ENCODE peak calls at places on chromosomes 13 and 19, in four cellular contexts. One of them, this sample, is unnamed.

GRCh38 chr13:31282741-31283455 is 83.1 kb downstream of the B3GLCT start:
- DNase-seq in GM12878: no peak
- DNase-seq in H1: no peak
- DNase-seq in HepG2: no peak
- DNase-seq in this sample: no peak

GRCh38 chr19:51460164-51460992 is 2.1 kb upstream of the SIGLEC8 start:
- DNase-seq in GM12878: no peak
- DNase-seq in H1: no peak
- DNase-seq in HepG2: peak
- DNase-seq in this sample: peak

GRCh38 chr19:4208385-4209094 is 20.8 kb upstream of the EBI3 start:
- DNase-seq in GM12878: no peak
- DNase-seq in H1: peak
- DNase-seq in HepG2: peak
- DNase-seq in this sample: peak

GRCh38 chr13:48904668-48905290 is 70.9 kb upstream of the FNDC3A start:
- DNase-seq in GM12878: no peak
- DNase-seq in H1: no peak
- DNase-seq in HepG2: no peak
- DNase-seq in this sample: no peak

GRCh38 chr13:81582381-81582780 is 1241.5 kb upstream of the SPRY2 start:
- DNase-seq in GM12878: no peak
- DNase-seq in H1: no peak
- DNase-seq in HepG2: no peak
- DNase-seq in this sample: no peak

GRCh38 chr13:73440296-73440895 is 381.6 kb downstream of the KLF5 start:
- DNase-seq in GM12878: no peak
- DNase-seq in H1: no peak
- DNase-seq in HepG2: no peak
- DNase-seq in this sample: no peak

GRCh38 chr13:34011552-34012085 is 193.7 kb downstream of the RFC3 start:
- DNase-seq in GM12878: no peak
- DNase-seq in H1: no peak
- DNase-seq in HepG2: peak
- DNase-seq in this sample: no peak

GRCh38 chr13:77883328-77883727 is 35.3 kb downstream of the EDNRB start:
- DNase-seq in GM12878: no peak
- DNase-seq in H1: no peak
- DNase-seq in HepG2: no peak
- DNase-seq in this sample: no peak

GRCh38 chr13:73336789-73337188 is 278.0 kb downstream of the KLF5 start:
- DNase-seq in GM12878: no peak
- DNase-seq in H1: no peak
- DNase-seq in HepG2: peak
- DNase-seq in this sample: no peak

GRCh38 chr19:49518033-49518432 is 5.6 kb downstream of the FCGRT start:
- DNase-seq in GM12878: no peak
- DNase-seq in H1: no peak
- DNase-seq in HepG2: no peak
- DNase-seq in this sample: no peak

GRCh38 chr19:33456076-33456844 is 65.3 kb downstream of the PEPD start:
- DNase-seq in GM12878: no peak
- DNase-seq in H1: no peak
- DNase-seq in HepG2: no peak
- DNase-seq in this sample: no peak

GRCh38 chr13:110097013-110097412 is 209.9 kb downstream of the COL4A1 start:
- DNase-seq in GM12878: no peak
- DNase-seq in H1: no peak
- DNase-seq in HepG2: no peak
- DNase-seq in this sample: no peak

GRCh38 chr13:90461398-90461797 is 886.1 kb upstream of the MIR17HG start:
- DNase-seq in GM12878: no peak
- DNase-seq in H1: no peak
- DNase-seq in HepG2: no peak
- DNase-seq in this sample: no peak

GRCh38 chr13:32264407-32264806 is 50.8 kb downstream of the ZAR1L start:
- DNase-seq in GM12878: no peak
- DNase-seq in H1: no peak
- DNase-seq in HepG2: no peak
- DNase-seq in this sample: no peak

GRCh38 chr13:112664501-112665203 is 25.2 kb upstream of the ATP11A start:
- DNase-seq in GM12878: no peak
- DNase-seq in H1: no peak
- DNase-seq in HepG2: no peak
- DNase-seq in this sample: no peak

GRCh38 chr13:81686877-81687276 is 1346.0 kb upstream of the SPRY2 start:
- DNase-seq in GM12878: no peak
- DNase-seq in H1: no peak
- DNase-seq in HepG2: no peak
- DNase-seq in this sample: no peak

DNA sequence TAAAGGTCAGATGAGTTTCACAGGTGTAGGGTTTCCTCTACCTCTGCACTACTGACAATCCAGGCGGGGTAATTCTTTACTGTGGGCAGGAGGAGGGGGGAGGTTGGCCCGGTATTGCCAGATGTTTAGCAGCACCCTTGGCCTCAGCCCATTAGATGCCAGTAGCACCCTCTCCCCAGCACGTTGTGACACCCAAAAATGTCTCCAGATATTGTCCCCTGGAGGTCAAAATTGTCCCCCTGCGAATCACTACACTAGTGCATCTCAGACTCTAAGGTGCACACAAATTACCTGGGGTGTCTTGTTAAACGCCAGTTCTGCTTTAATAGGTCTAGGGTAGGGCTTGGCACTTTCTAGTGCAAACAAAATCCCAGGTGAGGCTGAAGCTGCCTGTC is 3.4 kb upstream of the UBAC2 start:
- DNase-seq in GM12878: no peak
- DNase-seq in H1: no peak
- DNase-seq in HepG2: no peak
- DNase-seq in this sample: no peak
- TF ChIP-seq SUZ12 in GM12878: no peak
- TF ChIP-seq SUZ12 in H1: no peak
- TF ChIP-seq SUZ12 in HepG2: no peak
- TF ChIP-seq SUZ12 in this sample: no peak

GRCh38 chr13:69595181-69595580 is 512.4 kb upstream of the ATXN8OS start:
- DNase-seq in GM12878: no peak
- DNase-seq in H1: no peak
- DNase-seq in HepG2: no peak
- DNase-seq in this sample: no peak
- H3K9ac ChIP-seq in GM12878: no peak
- H3K9ac ChIP-seq in H1: no peak
- H3K9ac ChIP-seq in HepG2: no peak
- H3K9ac ChIP-seq in this sample: no peak

GRCh38 chr13:47556703-47557102 is 444.4 kb downstream of the SUCLA2 start:
- DNase-seq in GM12878: no peak
- DNase-seq in H1: no peak
- DNase-seq in HepG2: no peak
- DNase-seq in this sample: no peak
- TF ChIP-seq ZNF274 in GM12878: no peak
- TF ChIP-seq ZNF274 in H1: no peak
- TF ChIP-seq ZNF274 in HepG2: no peak
- TF ChIP-seq ZNF274 in this sample: no peak

DNA sequence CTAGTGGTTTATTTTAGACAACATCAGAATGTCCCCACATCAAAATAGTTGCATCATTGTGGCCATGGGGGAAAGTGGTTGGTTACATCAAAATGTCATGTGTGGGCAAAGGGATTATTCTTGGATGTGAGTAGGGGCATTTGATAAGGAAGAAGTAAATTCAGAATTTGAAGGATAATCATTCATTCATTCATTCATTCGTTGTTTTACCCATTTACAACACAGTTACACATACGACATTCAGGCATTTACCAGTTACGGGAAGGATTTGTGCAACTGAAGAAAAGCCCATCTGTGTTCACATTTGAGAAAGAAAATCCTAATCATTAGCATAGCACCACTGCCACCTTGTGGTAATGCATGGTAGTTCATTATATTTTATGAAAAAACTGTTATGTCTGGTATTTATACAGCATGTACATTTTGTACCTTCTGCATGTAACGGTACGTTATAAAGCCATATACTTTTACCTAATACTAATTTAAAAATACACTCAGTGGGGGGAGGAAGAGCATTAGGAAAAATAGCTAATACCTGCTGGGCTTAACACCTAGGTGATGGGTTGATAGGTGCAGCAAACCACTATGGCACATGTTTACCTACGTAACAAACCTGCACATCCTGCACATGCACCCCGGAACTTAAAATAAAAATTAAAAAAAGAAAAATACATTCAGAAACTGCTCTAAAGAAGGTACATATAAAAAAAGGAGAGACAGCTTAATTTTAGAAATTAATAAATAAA is 62.1 kb downstream of the DGKH start:
- DNase-seq in GM12878: peak
- DNase-seq in H1: no peak
- DNase-seq in HepG2: peak
- DNase-seq in this sample: peak
- TF ChIP-seq SUZ12 in GM12878: no peak
- TF ChIP-seq SUZ12 in H1: no peak
- TF ChIP-seq SUZ12 in HepG2: no peak
- TF ChIP-seq SUZ12 in this sample: no peak

GRCh38 chr13:111209613-111210012 is 94.5 kb downstream of the ARHGEF7 start:
- DNase-seq in GM12878: no peak
- DNase-seq in H1: no peak
- DNase-seq in HepG2: no peak
- DNase-seq in this sample: no peak

GRCh38 chr13:111211789-111212516 is 96.8 kb downstream of the ARHGEF7 start:
- DNase-seq in GM12878: no peak
- DNase-seq in H1: no peak
- DNase-seq in HepG2: no peak
- DNase-seq in this sample: peak

GRCh38 chr13:111210082-111210481 is 95.0 kb downstream of the ARHGEF7 start:
- DNase-seq in GM12878: no peak
- DNase-seq in H1: no peak
- DNase-seq in HepG2: no peak
- DNase-seq in this sample: no peak

GRCh38 chr13:111210488-111210887 is 95.4 kb downstream of the ARHGEF7 start:
- DNase-seq in GM12878: no peak
- DNase-seq in H1: no peak
- DNase-seq in HepG2: no peak
- DNase-seq in this sample: no peak

DNA sequence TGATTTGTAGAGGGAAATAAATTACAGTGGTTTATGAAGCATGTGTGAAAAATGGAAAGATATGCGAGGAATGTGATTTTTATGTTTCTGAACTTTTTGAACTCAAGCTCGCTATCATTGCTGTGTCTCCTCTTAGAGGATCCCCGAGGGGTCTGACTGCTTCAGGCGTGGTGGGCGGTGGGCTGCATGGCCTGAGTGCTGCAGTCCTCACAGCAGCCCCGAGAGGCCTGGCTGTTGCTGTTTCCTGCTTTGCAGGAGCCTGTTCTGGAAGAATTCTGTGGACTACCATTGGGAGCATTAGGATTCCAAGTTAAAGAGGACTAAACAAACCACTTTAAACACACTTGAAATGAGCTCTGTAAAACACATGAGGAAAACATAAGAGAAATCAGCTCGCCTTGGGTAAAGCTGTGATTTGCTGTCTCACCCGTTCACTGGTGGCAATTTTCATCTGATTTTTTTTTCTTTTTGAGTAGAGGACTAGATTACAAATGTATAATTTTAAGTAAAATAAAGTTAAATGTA is 95.9 kb downstream of the ARHGEF7 start:
- DNase-seq in GM12878: no peak
- DNase-seq in H1: no peak
- DNase-seq in HepG2: no peak
- DNase-seq in this sample: no peak
- H3K9ac ChIP-seq in GM12878: no peak
- H3K9ac ChIP-seq in H1: no peak
- H3K9ac ChIP-seq in HepG2: no peak
- H3K9ac ChIP-seq in this sample: no peak

GRCh38 chr13:79662882-79663281 is 181.9 kb downstream of the NDFIP2 start:
- DNase-seq in GM12878: no peak
- DNase-seq in H1: no peak
- DNase-seq in HepG2: no peak
- DNase-seq in this sample: no peak

GRCh38 chr13:79658333-79658975 is 177.5 kb downstream of the NDFIP2 start:
- DNase-seq in GM12878: no peak
- DNase-seq in H1: no peak
- DNase-seq in HepG2: no peak
- DNase-seq in this sample: no peak

GRCh38 chr13:79655509-79655908 is 174.6 kb downstream of the NDFIP2 start:
- DNase-seq in GM12878: no peak
- DNase-seq in H1: no peak
- DNase-seq in HepG2: no peak
- DNase-seq in this sample: no peak

GRCh38 chr13:79660361-79660760 is 179.4 kb downstream of the NDFIP2 start:
- DNase-seq in GM12878: peak
- DNase-seq in H1: no peak
- DNase-seq in HepG2: no peak
- DNase-seq in this sample: no peak

DNA sequence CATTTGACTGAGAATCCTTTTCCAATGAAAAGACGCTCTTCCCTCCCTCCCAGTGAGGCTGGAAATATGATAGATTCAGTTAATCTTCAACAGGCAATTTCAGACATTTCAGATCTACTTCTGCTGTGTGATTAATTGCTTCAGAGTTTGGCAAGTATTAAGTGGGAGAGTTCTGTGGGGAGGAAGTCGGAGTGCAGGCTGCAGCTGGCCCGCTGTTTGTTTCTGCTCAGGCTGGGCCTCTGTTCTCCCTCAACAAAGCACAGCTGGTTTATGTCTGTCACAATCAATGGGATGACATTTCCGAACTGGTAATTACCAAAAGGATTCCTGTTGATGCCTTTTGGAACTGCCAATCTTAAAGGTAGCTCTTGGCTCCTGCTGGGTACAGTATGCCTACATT is 178.2 kb downstream of the NDFIP2 start:
- DNase-seq in GM12878: no peak
- DNase-seq in H1: no peak
- DNase-seq in HepG2: no peak
- DNase-seq in this sample: no peak
- TF ChIP-seq ZNF274 in GM12878: no peak
- TF ChIP-seq ZNF274 in H1: no peak
- TF ChIP-seq ZNF274 in HepG2: no peak
- TF ChIP-seq ZNF274 in this sample: no peak

GRCh38 chr13:58024103-58024502 is 392.6 kb downstream of the PCDH17 start:
- DNase-seq in GM12878: no peak
- DNase-seq in H1: no peak
- DNase-seq in HepG2: no peak
- DNase-seq in this sample: no peak
- TF ChIP-seq SUZ12 in GM12878: no peak
- TF ChIP-seq SUZ12 in H1: no peak
- TF ChIP-seq SUZ12 in HepG2: no peak
- TF ChIP-seq SUZ12 in this sample: no peak

This sample was measured in NT2/D1.